ENCODE peak calls at places on chromosomes 12 and 14, in seven cellular contexts. K, D, X, F, N, S and P are unnamed samples.

GRCh38 chr12:95789126-95790024 is 1.2 kb downstream of the NTN4 start:
- DNase-seq in D (no peak), X (peak; percentile 84), F (no peak), K (no peak), S (peak; percentile 46), N (no peak), P (no peak)

GRCh38 chr14:55127491-55127951 is 1.5 kb upstream of the LGALS3 start:
- DNase-seq in D (no peak), K (peak; percentile 58), F (no peak), S (peak; percentile 88), X (no peak), N (peak; percentile 94), P (no peak)

GRCh38 chr12:24778486-24779304 is 170.2 kb downstream of the BCAT1 start:
- DNase-seq in K (peak; percentile 59), S (peak; percentile 28), N (peak; percentile 37), D (no peak), F (no peak), X (peak; percentile 21), P (peak; percentile 35)

GRCh38 chr12:109927622-109928021 is 27.5 kb downstream of the TCHP start:
- DNase-seq in S (no peak), N (peak; percentile 56), F (peak; percentile 53), X (no peak), D (no peak), K (no peak), P (no peak)

GRCh38 chr12:56315256-56315625 is 547 bp downstream of the CNPY2 start:
- DNase-seq in K (no peak), X (no peak), S (no peak), F (no peak), D (no peak), N (no peak), P (no peak)

GRCh38 chr14:64721391-64721791 is 17.2 kb downstream of the PLEKHG3 start:
- DNase-seq in K (no peak), S (peak; percentile 67), X (no peak), D (no peak), F (no peak), N (no peak), P (peak; percentile 51)

GRCh38 chr12:122399592-122400373 is 22.7 kb downstream of the CLIP1 start:
- DNase-seq in D (peak; percentile 23), F (peak; percentile 71), X (peak; percentile 69), S (peak; percentile 75), N (peak; percentile 72), K (peak; percentile 38), P (peak; percentile 84)

GRCh38 chr14:92584856-92585255 is 71.3 kb downstream of the RIN3 start:
- DNase-seq in S (no peak), X (no peak), F (no peak), D (no peak), K (no peak), N (no peak), P (no peak)

GRCh38 chr12:89135976-89136634 is 216.2 kb downstream of the DUSP6 start:
- DNase-seq in F (no peak), S (peak; percentile 83), X (no peak), N (peak; percentile 55), K (no peak), D (no peak), P (no peak)

GRCh38 chr12:59164226-59164625 is 243.9 kb upstream of the LRIG3 start:
- DNase-seq in N (no peak), K (no peak), X (no peak), F (no peak), S (no peak), D (no peak), P (no peak)

GRCh38 chr12:82383930-82384513 is 25.7 kb downstream of the METTL25 start:
- DNase-seq in N (peak; percentile 18), X (no peak), K (no peak), S (peak; percentile 17), F (no peak), D (no peak), P (peak; percentile 16)

GRCh38 chr12:124828264-124829007 is 35.2 kb downstream of the SCARB1 start:
- DNase-seq in S (peak; percentile 87), D (no peak), K (no peak), N (peak; percentile 56), X (no peak), F (no peak), P (no peak)

GRCh38 chr14:75430526-75430925 is 2.7 kb downstream of the JDP2 start:
- DNase-seq in X (no peak), S (no peak), K (no peak), N (no peak), F (no peak), D (no peak), P (no peak)

GRCh38 chr12:109595321-109595902 is 21.8 kb downstream of the MVK start:
- DNase-seq in N (no peak), F (peak; percentile 68), X (no peak), S (no peak), K (no peak), D (no peak), P (no peak)

GRCh38 chr14:105439710-105440553 is 20.3 kb downstream of the MTA1 start:
- DNase-seq in F (no peak), X (no peak), S (peak; percentile 29), D (no peak), N (no peak), K (no peak), P (no peak)

GRCh38 chr12:73057428-73057827 is 785.3 kb downstream of the TRHDE start:
- DNase-seq in F (no peak), D (no peak), K (no peak), N (no peak), S (no peak), X (no peak), P (no peak)